ENCODE peak calls at places on chromosomes 2 and 18, in seven cellular contexts. U is H54; T is fibroblast of mammary gland; M is EL; E is Calu3; R is stimulated activated CD8-positive, alpha-beta memory T cell treated with anti-CD3 and anti-CD28 coated beads, Interleukin-4, amount 100 ng/mL, for 48 hours; H is globus pallidus. C is an unnamed sample.

GRCh38 chr2:122156101-122156500 is 400.6 kb downstream of the TSN start:
- DNase-seq in U (no peak), T (no peak), M (no peak), E (no peak), R (no peak), H (peak; percentile 26), C (no peak)

GRCh38 chr2:167140767-167141166 is 252.5 kb downstream of the XIRP2 start:
- DNase-seq in U (peak; percentile 23), T (peak; percentile 98), M (peak; percentile 98), E (peak; percentile 67), R (no peak), H (no peak), C (peak; percentile 21)

GRCh38 chr18:44909191-44909719 is 228.6 kb downstream of the SETBP1 start:
- DNase-seq in U (no peak), T (peak; percentile 47), M (no peak), E (no peak), R (no peak), H (no peak), C (no peak)

GRCh38 chr18:80166240-80166639 is 57.2 kb downstream of the ADNP2 start:
- DNase-seq in U (no peak), T (no peak), M (no peak), E (no peak), R (no peak), H (no peak), C (no peak)

GRCh38 chr18:35409921-35410320 is 32.8 kb upstream of the ZNF396 start:
- DNase-seq in U (no peak), T (no peak), M (no peak), E (peak; percentile 24), R (no peak), H (no peak), C (no peak)

GRCh38 chr2:10344105-10345066 is 41.7 kb downstream of the HPCAL1 start:
- DNase-seq in U (no peak), T (peak; percentile 17), M (no peak), E (no peak), R (no peak), H (no peak), C (no peak)

GRCh38 chr2:229422005-229422404 is 150.9 kb upstream of the PID1 start:
- DNase-seq in U (no peak), T (no peak), M (no peak), E (no peak), R (no peak), H (peak; percentile 49), C (no peak)

GRCh38 chr2:238308177-238308576 is 12.1 kb upstream of the TRAF3IP1 start:
- DNase-seq in U (no peak), T (no peak), M (no peak), E (no peak), R (no peak), H (no peak), C (no peak)

GRCh38 chr18:5628512-5629255 is 84.9 kb upstream of the EPB41L3 start:
- DNase-seq in U (no peak), T (peak; percentile 43), M (no peak), E (no peak), R (peak; percentile 24), H (no peak), C (peak; percentile 16)

GRCh38 chr2:217914878-217915277 is 87.9 kb downstream of the TNS1 start:
- DNase-seq in U (no peak), T (no peak), M (no peak), E (no peak), R (no peak), H (no peak), C (no peak)

GRCh38 chr18:46411862-46412690 is 244.9 kb downstream of the LOXHD1 start:
- DNase-seq in U (no peak), T (no peak), M (peak; percentile 11), E (no peak), R (no peak), H (peak; percentile 46), C (no peak)

GRCh38 chr2:189506514-189506976 is 65.3 kb downstream of the WDR75 start:
- DNase-seq in U (no peak), T (no peak), M (no peak), E (peak; percentile 36), R (no peak), H (no peak), C (peak; percentile 17)

C was measured in NCI-H460.